ENCODE peak calls at places on chromosome 1, in nine cellular contexts. One of them, this sample, is unnamed.

GRCh38 chr1:6245869-6246496 is 2.0 kb downstream of the HES3 start:
- DNase-seq in anterior cingulate cortex: no peak
- DNase-seq in caudate nucleus: no peak
- DNase-seq in H54: no peak
- DNase-seq in SW 1271: peak; percentile 26
- DNase-seq in T-helper 9 cell: peak; percentile 25
- DNase-seq in activated CD8-positive, alpha-beta memory T cell treated with anti-CD3 and anti-CD28 coated beads for 1 hour: no peak
- DNase-seq in osteocyte: no peak
- DNase-seq in iris pigment epithelial cell: peak; percentile 47
- DNase-seq in this sample: no peak

GRCh38 chr1:248029770-248030169 is at the start of gene OR2L2:
- DNase-seq in anterior cingulate cortex: no peak
- DNase-seq in H54: no peak
- DNase-seq in caudate nucleus: no peak
- DNase-seq in activated CD8-positive, alpha-beta memory T cell treated with anti-CD3 and anti-CD28 coated beads for 1 hour: no peak
- DNase-seq in SW 1271: no peak
- DNase-seq in iris pigment epithelial cell: no peak
- DNase-seq in osteocyte: no peak
- DNase-seq in T-helper 9 cell: no peak
- DNase-seq in this sample: no peak

GRCh38 chr1:8873506-8874229 is 4.8 kb downstream of the ENO1 start:
- DNase-seq in T-helper 9 cell: peak; percentile 49
- DNase-seq in SW 1271: peak; percentile 83
- DNase-seq in anterior cingulate cortex: peak; percentile 56
- DNase-seq in H54: peak; percentile 64
- DNase-seq in activated CD8-positive, alpha-beta memory T cell treated with anti-CD3 and anti-CD28 coated beads for 1 hour: peak; percentile 54
- DNase-seq in iris pigment epithelial cell: peak; percentile 99
- DNase-seq in osteocyte: peak; percentile 94
- DNase-seq in caudate nucleus: no peak
- DNase-seq in this sample: peak; percentile 97

GRCh38 chr1:175520186-175520585 is 223.2 kb downstream of the TNR start:
- DNase-seq in T-helper 9 cell: no peak
- DNase-seq in caudate nucleus: no peak
- DNase-seq in anterior cingulate cortex: peak; percentile 14
- DNase-seq in H54: no peak
- DNase-seq in iris pigment epithelial cell: no peak
- DNase-seq in osteocyte: no peak
- DNase-seq in SW 1271: no peak
- DNase-seq in activated CD8-positive, alpha-beta memory T cell treated with anti-CD3 and anti-CD28 coated beads for 1 hour: no peak
- DNase-seq in this sample: peak; percentile 59

GRCh38 chr1:13809461-13810159 is 109.6 kb downstream of the PRDM2 start:
- DNase-seq in osteocyte: no peak
- DNase-seq in caudate nucleus: no peak
- DNase-seq in iris pigment epithelial cell: no peak
- DNase-seq in activated CD8-positive, alpha-beta memory T cell treated with anti-CD3 and anti-CD28 coated beads for 1 hour: no peak
- DNase-seq in anterior cingulate cortex: no peak
- DNase-seq in H54: no peak
- DNase-seq in T-helper 9 cell: peak; percentile 28
- DNase-seq in SW 1271: no peak
- DNase-seq in this sample: no peak

GRCh38 chr1:44643721-44644330 is 30.5 kb downstream of the TMEM53 start:
- DNase-seq in T-helper 9 cell: no peak
- DNase-seq in iris pigment epithelial cell: no peak
- DNase-seq in osteocyte: no peak
- DNase-seq in SW 1271: no peak
- DNase-seq in H54: no peak
- DNase-seq in activated CD8-positive, alpha-beta memory T cell treated with anti-CD3 and anti-CD28 coated beads for 1 hour: no peak
- DNase-seq in caudate nucleus: no peak
- DNase-seq in anterior cingulate cortex: no peak
- DNase-seq in this sample: no peak

GRCh38 chr1:64940026-64940425 is 26.3 kb downstream of the JAK1 start:
- DNase-seq in activated CD8-positive, alpha-beta memory T cell treated with anti-CD3 and anti-CD28 coated beads for 1 hour: no peak
- DNase-seq in SW 1271: no peak
- DNase-seq in caudate nucleus: no peak
- DNase-seq in osteocyte: no peak
- DNase-seq in T-helper 9 cell: no peak
- DNase-seq in iris pigment epithelial cell: no peak
- DNase-seq in H54: no peak
- DNase-seq in anterior cingulate cortex: no peak
- DNase-seq in this sample: peak; percentile 43

GRCh38 chr1:243505986-243506689 is 250.3 kb downstream of the SDCCAG8 start:
- DNase-seq in anterior cingulate cortex: no peak
- DNase-seq in activated CD8-positive, alpha-beta memory T cell treated with anti-CD3 and anti-CD28 coated beads for 1 hour: no peak
- DNase-seq in T-helper 9 cell: no peak
- DNase-seq in caudate nucleus: no peak
- DNase-seq in H54: no peak
- DNase-seq in iris pigment epithelial cell: no peak
- DNase-seq in SW 1271: no peak
- DNase-seq in osteocyte: no peak
- DNase-seq in this sample: peak; percentile 38

GRCh38 chr1:67735220-67735619 is 50.2 kb downstream of the GADD45A start:
- DNase-seq in osteocyte: no peak
- DNase-seq in T-helper 9 cell: no peak
- DNase-seq in anterior cingulate cortex: no peak
- DNase-seq in caudate nucleus: no peak
- DNase-seq in H54: no peak
- DNase-seq in iris pigment epithelial cell: no peak
- DNase-seq in SW 1271: no peak
- DNase-seq in activated CD8-positive, alpha-beta memory T cell treated with anti-CD3 and anti-CD28 coated beads for 1 hour: no peak
- DNase-seq in this sample: peak; percentile 49

GRCh38 chr1:204468206-204468605 is 26.4 kb downstream of the PIK3C2B start:
- DNase-seq in T-helper 9 cell: no peak
- DNase-seq in activated CD8-positive, alpha-beta memory T cell treated with anti-CD3 and anti-CD28 coated beads for 1 hour: no peak
- DNase-seq in SW 1271: no peak
- DNase-seq in anterior cingulate cortex: peak; percentile 57
- DNase-seq in caudate nucleus: peak; percentile 15
- DNase-seq in osteocyte: no peak
- DNase-seq in iris pigment epithelial cell: no peak
- DNase-seq in H54: no peak
- DNase-seq in this sample: no peak

GRCh38 chr1:16178596-16179497 is 23.0 kb upstream of the EPHA2 start:
- DNase-seq in osteocyte: no peak
- DNase-seq in T-helper 9 cell: no peak
- DNase-seq in anterior cingulate cortex: no peak
- DNase-seq in SW 1271: no peak
- DNase-seq in caudate nucleus: no peak
- DNase-seq in iris pigment epithelial cell: no peak
- DNase-seq in activated CD8-positive, alpha-beta memory T cell treated with anti-CD3 and anti-CD28 coated beads for 1 hour: no peak
- DNase-seq in H54: no peak
- DNase-seq in this sample: no peak

GRCh38 chr1:155038602-155039307 is 5.1 kb downstream of the DCST1 start:
- DNase-seq in SW 1271: no peak
- DNase-seq in anterior cingulate cortex: no peak
- DNase-seq in H54: no peak
- DNase-seq in activated CD8-positive, alpha-beta memory T cell treated with anti-CD3 and anti-CD28 coated beads for 1 hour: no peak
- DNase-seq in caudate nucleus: no peak
- DNase-seq in osteocyte: no peak
- DNase-seq in T-helper 9 cell: no peak
- DNase-seq in iris pigment epithelial cell: peak; percentile 70
- DNase-seq in this sample: no peak

This sample was measured in fibroblast of pulmonary artery.